ENCODE peak calls at places on chromosomes 5 and 9, in six cellular contexts. X is ecto neural progenitor cell; G is A172; O is CD8-positive, alpha-beta memory T cell; Q is hippocampal formation; S is stimulated activated CD4-positive, alpha-beta T cell treated with anti-CD3 and anti-CD28 coated beads, Interleukin-2, amount 100 ng/mL, for 48 hours. T is an unnamed sample.

GRCh38 chr5:3218096-3218495 is 377.5 kb upstream of the IRX1 start:
- DNase-seq in X (no peak), G (no peak), O (no peak), Q (no peak), S (no peak), T (no peak)

GRCh38 chr9:86637515-86637914 is 283.3 kb upstream of the TUT7 start:
- DNase-seq in X (peak; percentile 92), G (no peak), O (no peak), Q (no peak), S (peak; percentile 2), T (no peak)

GRCh38 chr5:142432369-142432863 is 107.6 kb upstream of the SPRY4 start:
- DNase-seq in X (no peak), G (no peak), O (peak; percentile 6), Q (no peak), S (no peak), T (no peak)

GRCh38 chr5:9519537-9519936 is 26.3 kb downstream of the SEMA5A start:
- DNase-seq in X (no peak), G (no peak), O (no peak), Q (peak; percentile 32), S (no peak), T (no peak)

GRCh38 chr5:14399054-14399657 is 182.4 kb upstream of the OTULINL start:
- DNase-seq in X (no peak), G (peak; percentile 74), O (peak; percentile 48), Q (peak; percentile 54), S (no peak), T (no peak)

GRCh38 chr9:20624201-20625002 is 2.1 kb upstream of the MLLT3 start:
- DNase-seq in X (no peak), G (peak; percentile 53), O (peak; percentile 43), Q (peak; percentile 87), S (peak; percentile 42), T (no peak)

GRCh38 chr5:127210082-127210481 is 80.5 kb upstream of the MEGF10 start:
- DNase-seq in X (no peak), G (peak; percentile 29), O (no peak), Q (no peak), S (no peak), T (no peak)

GRCh38 chr5:90957906-90958305 is 399.3 kb downstream of the ADGRV1 start:
- DNase-seq in X (no peak), G (no peak), O (no peak), Q (no peak), S (no peak), T (no peak)

GRCh38 chr5:4862500-4862899 is 277.6 kb upstream of the ADAMTS16 start:
- DNase-seq in X (no peak), G (peak; percentile 26), O (no peak), Q (peak; percentile 59), S (no peak), T (no peak)

GRCh38 chr9:136119259-136120118 is 814 bp upstream of the TMEM250 start:
- DNase-seq in X (peak; percentile 76), G (peak; percentile 53), O (no peak), Q (no peak), S (no peak), T (no peak)

GRCh38 chr5:40356248-40356647 is 323.5 kb upstream of the PTGER4 start:
- DNase-seq in X (no peak), G (no peak), O (no peak), Q (no peak), S (no peak), T (no peak)

GRCh38 chr5:26727916-26728315 is 310.5 kb downstream of the CDH9 start:
- DNase-seq in X (no peak), G (no peak), O (no peak), Q (no peak), S (no peak), T (no peak)

GRCh38 chr5:180605554-180606214 is 14.4 kb upstream of the SCGB3A1 start:
- DNase-seq in X (peak; percentile 70), G (peak; percentile 51), O (peak; percentile 52), Q (no peak), S (peak; percentile 65), T (peak; percentile 63)

GRCh38 chr9:99628843-99629242 is 192.8 kb upstream of the NR4A3 start:
- DNase-seq in X (no peak), G (no peak), O (no peak), Q (no peak), S (no peak), T (no peak)

GRCh38 chr5:67511911-67512310 is 315.3 kb upstream of the CD180 start:
- DNase-seq in X (no peak), G (no peak), O (no peak), Q (no peak), S (no peak), T (no peak)

GRCh38 chr5:159096555-159097460 is 2.9 kb downstream of the EBF1 start:
- DNase-seq in X (peak; percentile 64), G (no peak), O (no peak), Q (no peak), S (no peak), T (no peak)

GRCh38 chr9:125829743-125830142 is 82.6 kb downstream of the PBX3 start:
- DNase-seq in X (no peak), G (no peak), O (peak; percentile 71), Q (no peak), S (peak; percentile 30), T (no peak)

GRCh38 chr5:177325868-177326381 is 14.2 kb upstream of the MXD3 start:
- DNase-seq in X (no peak), G (no peak), O (no peak), Q (no peak), S (no peak), T (no peak)

GRCh38 chr5:147046894-147047293 is 168.3 kb upstream of the PPP2R2B start:
- DNase-seq in X (no peak), G (no peak), O (no peak), Q (no peak), S (no peak), T (no peak)

GRCh38 chr5:77129386-77129785 is 42.3 kb upstream of the ZBED3 start:
- DNase-seq in X (peak; percentile 61), G (peak; percentile 19), O (no peak), Q (no peak), S (no peak), T (no peak)

GRCh38 chr9:130445268-130445983 is 665 bp downstream of the ASS1 start:
- DNase-seq in X (no peak), G (no peak), O (no peak), Q (no peak), S (no peak), T (no peak)

GRCh38 chr5:73996181-73996770 is 370.3 kb downstream of the ARHGEF28 start:
- DNase-seq in X (no peak), G (no peak), O (no peak), Q (no peak), S (no peak), T (no peak)

GRCh38 chr9:127448112-127448805 is 2.9 kb downstream of the RPL12 start:
- DNase-seq in X (no peak), G (no peak), O (no peak), Q (no peak), S (no peak), T (no peak)

T was measured in GM12892.